ENCODE peak calls at places on chromosome 3, in five cellular contexts. One of them, this sample, is unnamed.

GRCh38 chr3:69385723-69386483 is at the start of gene FRMD4B:
- DNase-seq in GM12891: peak
- DNase-seq in nephron progenitor cell: peak
- DNase-seq in T-helper 17 cell: no peak
- DNase-seq in stimulated activated CD8-positive, alpha-beta memory T cell treated with anti-CD3 and anti-CD28 coated beads, Interleukin-15, amount 100 ng/mL, for 48 hours: peak
- DNase-seq in this sample: peak

GRCh38 chr3:180278583-180279188 is 241.9 kb upstream of the PEX5L start:
- DNase-seq in GM12891: peak
- DNase-seq in nephron progenitor cell: no peak
- DNase-seq in T-helper 17 cell: no peak
- DNase-seq in stimulated activated CD8-positive, alpha-beta memory T cell treated with anti-CD3 and anti-CD28 coated beads, Interleukin-15, amount 100 ng/mL, for 48 hours: no peak
- DNase-seq in this sample: no peak

GRCh38 chr3:127694467-127695215 is 21.9 kb downstream of the ABTB1 start:
- DNase-seq in GM12891: no peak
- DNase-seq in nephron progenitor cell: no peak
- DNase-seq in T-helper 17 cell: peak
- DNase-seq in stimulated activated CD8-positive, alpha-beta memory T cell treated with anti-CD3 and anti-CD28 coated beads, Interleukin-15, amount 100 ng/mL, for 48 hours: no peak
- DNase-seq in this sample: no peak

GRCh38 chr3:64161481-64161952 is 63.7 kb downstream of the PRICKLE2 start:
- DNase-seq in GM12891: no peak
- DNase-seq in nephron progenitor cell: no peak
- DNase-seq in T-helper 17 cell: no peak
- DNase-seq in stimulated activated CD8-positive, alpha-beta memory T cell treated with anti-CD3 and anti-CD28 coated beads, Interleukin-15, amount 100 ng/mL, for 48 hours: no peak
- DNase-seq in this sample: peak

GRCh38 chr3:188361888-188362287 is 207.9 kb downstream of the LPP start:
- DNase-seq in GM12891: no peak
- DNase-seq in nephron progenitor cell: no peak
- DNase-seq in T-helper 17 cell: no peak
- DNase-seq in stimulated activated CD8-positive, alpha-beta memory T cell treated with anti-CD3 and anti-CD28 coated beads, Interleukin-15, amount 100 ng/mL, for 48 hours: no peak
- DNase-seq in this sample: no peak

GRCh38 chr3:114404590-114404989 is 110.8 kb downstream of the TIGIT start:
- DNase-seq in GM12891: no peak
- DNase-seq in nephron progenitor cell: no peak
- DNase-seq in T-helper 17 cell: no peak
- DNase-seq in stimulated activated CD8-positive, alpha-beta memory T cell treated with anti-CD3 and anti-CD28 coated beads, Interleukin-15, amount 100 ng/mL, for 48 hours: no peak
- DNase-seq in this sample: no peak

GRCh38 chr3:194592798-194593752 is 40.1 kb downstream of the TMEM44 start:
- DNase-seq in GM12891: no peak
- DNase-seq in nephron progenitor cell: no peak
- DNase-seq in T-helper 17 cell: no peak
- DNase-seq in stimulated activated CD8-positive, alpha-beta memory T cell treated with anti-CD3 and anti-CD28 coated beads, Interleukin-15, amount 100 ng/mL, for 48 hours: no peak
- DNase-seq in this sample: no peak

GRCh38 chr3:169627789-169628188 is 35.7 kb downstream of the MECOM start:
- DNase-seq in GM12891: no peak
- DNase-seq in nephron progenitor cell: no peak
- DNase-seq in T-helper 17 cell: no peak
- DNase-seq in stimulated activated CD8-positive, alpha-beta memory T cell treated with anti-CD3 and anti-CD28 coated beads, Interleukin-15, amount 100 ng/mL, for 48 hours: no peak
- DNase-seq in this sample: no peak

GRCh38 chr3:187705164-187705563 is 2.8 kb upstream of the RTP2 start:
- DNase-seq in GM12891: no peak
- DNase-seq in nephron progenitor cell: no peak
- DNase-seq in T-helper 17 cell: no peak
- DNase-seq in stimulated activated CD8-positive, alpha-beta memory T cell treated with anti-CD3 and anti-CD28 coated beads, Interleukin-15, amount 100 ng/mL, for 48 hours: no peak
- DNase-seq in this sample: no peak

GRCh38 chr3:51759203-51759602 is 19.8 kb downstream of the IQCF6 start:
- DNase-seq in GM12891: no peak
- DNase-seq in nephron progenitor cell: no peak
- DNase-seq in T-helper 17 cell: no peak
- DNase-seq in stimulated activated CD8-positive, alpha-beta memory T cell treated with anti-CD3 and anti-CD28 coated beads, Interleukin-15, amount 100 ng/mL, for 48 hours: no peak
- DNase-seq in this sample: no peak

GRCh38 chr3:45777111-45777752 is 19.1 kb downstream of the SLC6A20 start:
- DNase-seq in GM12891: no peak
- DNase-seq in nephron progenitor cell: no peak
- DNase-seq in T-helper 17 cell: no peak
- DNase-seq in stimulated activated CD8-positive, alpha-beta memory T cell treated with anti-CD3 and anti-CD28 coated beads, Interleukin-15, amount 100 ng/mL, for 48 hours: no peak
- DNase-seq in this sample: no peak

GRCh38 chr3:122167630-122168029 is 15.8 kb upstream of the CASR start:
- DNase-seq in GM12891: no peak
- DNase-seq in nephron progenitor cell: no peak
- DNase-seq in T-helper 17 cell: no peak
- DNase-seq in stimulated activated CD8-positive, alpha-beta memory T cell treated with anti-CD3 and anti-CD28 coated beads, Interleukin-15, amount 100 ng/mL, for 48 hours: no peak
- DNase-seq in this sample: no peak

GRCh38 chr3:113228969-113229368 is 17.6 kb downstream of the BOC start:
- DNase-seq in GM12891: no peak
- DNase-seq in nephron progenitor cell: no peak
- DNase-seq in T-helper 17 cell: no peak
- DNase-seq in stimulated activated CD8-positive, alpha-beta memory T cell treated with anti-CD3 and anti-CD28 coated beads, Interleukin-15, amount 100 ng/mL, for 48 hours: no peak
- DNase-seq in this sample: no peak

GRCh38 chr3:133592843-133593242 is 19.4 kb downstream of the CDV3 start:
- DNase-seq in GM12891: no peak
- DNase-seq in nephron progenitor cell: no peak
- DNase-seq in T-helper 17 cell: no peak
- DNase-seq in stimulated activated CD8-positive, alpha-beta memory T cell treated with anti-CD3 and anti-CD28 coated beads, Interleukin-15, amount 100 ng/mL, for 48 hours: peak
- DNase-seq in this sample: no peak

This sample was measured in HAP-1.